ENCODE peak calls at places on chromosomes 13 and 19, in six cellular contexts. R, J, S, T, Y and P are unnamed samples. For H3K36me3, H3K9me2 and H3K4me1, the result is how much of the 10 kb centered on the place peaks cover.

GRCh38 chr13:52984881-52985363 is 43.7 kb upstream of the OLFM4 start:
- DNase-seq in T (no peak), Y (no peak), J (no peak), R (no peak), S (no peak), P (no peak)

GRCh38 chr13:26508885-26509284 is 48.6 kb upstream of the WASF3 start:
- DNase-seq in Y (peak), R (no peak), T (peak), J (no peak), S (peak), P (no peak)

GRCh38 chr19:28889941-28890645 is 322.9 kb downstream of the UQCRFS1 start:
- DNase-seq in Y (no peak), S (no peak), J (no peak), R (no peak), T (no peak), P (no peak)

GRCh38 chr13:64127856-64128255 is 2712.2 kb upstream of the PCDH20 start:
- DNase-seq in T (no peak), S (no peak), Y (no peak), R (no peak), J (no peak), P (no peak)

GRCh38 chr19:44672226-44672625 is 944 bp downstream of the CEACAM19 start:
- DNase-seq in J (no peak), S (no peak), Y (no peak), R (no peak), T (no peak), P (no peak)

GRCh38 chr13:53068841-53069520 is 40.4 kb downstream of the OLFM4 start:
- DNase-seq in S (no peak), J (no peak), Y (no peak), R (no peak), T (no peak), P (no peak)

GRCh38 chr19:28504727-28505126 is 708.2 kb downstream of the UQCRFS1 start:
- DNase-seq in Y (no peak), T (no peak), S (no peak), R (no peak), J (no peak), P (no peak)

GRCh38 chr13:41864658-41865057 is 96.3 kb downstream of the VWA8 start:
- DNase-seq in J (no peak), S (peak), R (no peak), Y (no peak), T (no peak), P (no peak)

GRCh38 chr13:28850226-28850625 is 30.1 kb downstream of the MTUS2 start:
- DNase-seq in R (no peak), S (no peak), Y (no peak), J (no peak), T (no peak), P (no peak)

GRCh38 chr19:49894879-49895565 is 1.7 kb downstream of the IL4I1 start:
- DNase-seq in R (no peak), Y (no peak), T (no peak), S (no peak), J (no peak), P (no peak)

GRCh38 chr19:39197808-39198207 is 1.0 kb downstream of the NCCRP1 start:
- DNase-seq in T (peak), Y (peak), S (no peak), R (no peak), J (no peak), P (no peak)

GRCh38 chr13:33213797-33214196 is 71.8 kb downstream of the STARD13 start:
- DNase-seq in J (no peak), T (no peak), Y (no peak), R (no peak), S (peak), P (no peak)

GRCh38 chr19:40006273-40006691 is 9.4 kb downstream of the ZNF546 start:
- DNase-seq in J (no peak), T (no peak), R (no peak), Y (peak), S (peak), P (no peak)

GRCh38 chr13:46908511-46908910 is 11.7 kb upstream of the HTR2A start:
- DNase-seq in S (peak), J (no peak), T (no peak), Y (no peak), R (no peak), P (no peak)

GRCh38 chr19:42097461-42097860 is 21.5 kb downstream of the ZNF574 start:
- DNase-seq in J (no peak), Y (no peak), T (no peak), S (no peak), R (no peak), P (no peak)

GRCh38 chr19:41915248-41916032 is 12.8 kb downstream of the ERFL start:
- DNase-seq in Y (no peak), J (no peak), S (no peak), R (no peak), T (no peak), P (no peak)

GRCh38 chr19:8030906-8031305 is 21.7 kb upstream of the CCL25 start:
- DNase-seq in T (no peak), R (no peak), J (no peak), Y (no peak), S (peak), P (no peak)

GRCh38 chr13:24328145-24328544 is 18.8 kb downstream of the C1QTNF9 start:
- DNase-seq in J (no peak), R (no peak), Y (no peak), S (no peak), T (no peak), P (no peak)

GRCh38 chr19:38433268-38433733 is at the start of gene RYR1:
- DNase-seq in J (peak), R (peak), T (no peak), S (peak), Y (no peak), P (peak)

GRCh38 chr19:43780706-43781525 is at the start of gene KCNN4:
- DNase-seq in T (peak), R (peak), Y (peak), J (peak), S (peak), P (peak)

GRCh38 chr13:46327256-46327655 is 59.8 kb downstream of the RUBCNL start:
- DNase-seq in R (no peak), Y (no peak), J (no peak), S (no peak), T (no peak), P (no peak)

GRCh38 chr13:77330009-77330471 is 3.1 kb upstream of the MYCBP2 start:
- DNase-seq in S (peak), Y (no peak), T (no peak), R (no peak), J (peak), P (no peak)

GRCh38 chr19:10654610-10655456 is 687 bp downstream of the ILF3 start:
- DNase-seq in S (peak), J (peak), T (no peak), R (no peak), Y (peak), P (peak)

DNA sequence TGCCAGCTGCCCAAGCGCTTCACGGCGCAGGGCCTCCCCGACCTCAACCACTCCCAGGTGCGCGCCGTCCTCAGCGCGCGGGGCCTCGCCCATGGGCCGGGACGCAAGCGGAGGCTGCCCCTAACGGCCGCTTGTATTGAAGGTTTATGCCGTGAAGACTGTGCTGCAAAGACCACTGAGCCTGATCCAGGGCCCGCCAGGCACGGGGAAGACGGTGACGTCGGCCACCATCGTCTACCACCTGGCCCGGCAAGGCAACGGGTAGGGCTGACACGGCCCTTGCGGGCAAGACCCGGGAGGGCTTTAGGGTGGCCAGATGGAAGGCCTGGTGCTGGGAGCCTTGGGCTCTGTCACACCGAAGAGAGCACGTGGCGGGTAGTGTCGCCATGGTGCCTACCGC is 23.2 kb downstream of the UPF1 start:
- DNase-seq in R (no peak), Y (no peak), S (no peak), J (no peak), T (no peak), P (no peak)
- H3K36me3 ChIP-seq in R (half or more), Y (half or more), S (under half), J (half or more), T (under half), P (under half)

GRCh38 chr13:35879111-35879510 is 252.1 kb downstream of the DCLK1 start:
- DNase-seq in R (no peak), Y (no peak), J (no peak), S (no peak), T (no peak), P (no peak)
- H3K9me2 ChIP-seq in R (under half), Y (under half), J (under half), S (under half), T (under half), P (under half)

DNA sequence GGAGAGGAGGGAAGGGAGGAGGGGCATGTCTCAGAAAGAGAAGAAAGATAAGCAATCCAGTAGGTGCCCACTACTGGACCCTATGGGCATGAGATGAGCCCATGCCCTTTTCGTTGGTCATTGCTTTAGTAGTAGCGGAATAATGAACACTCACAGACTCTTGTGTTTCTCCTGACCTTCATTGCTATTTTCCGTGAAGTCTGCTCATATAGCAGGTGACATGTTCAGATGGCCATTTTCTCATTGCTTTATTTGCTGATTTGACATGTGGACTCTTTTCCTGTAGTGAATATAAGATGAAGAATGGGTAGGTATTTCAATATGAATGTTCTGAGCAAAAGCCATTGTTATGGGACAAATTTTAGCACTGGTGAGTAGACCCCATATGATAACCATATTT is 16.4 kb downstream of the WDFY2 start:
- DNase-seq in J (no peak), Y (no peak), R (no peak), S (no peak), T (no peak), P (no peak)
- H3K4me1 ChIP-seq in J (under half), Y (under half), R (under half), S (under half), T (under half), P (under half)

GRCh38 chr19:51148571-51148970 is 6.5 kb downstream of the SIGLEC7 start:
- DNase-seq in J (no peak), R (no peak), Y (no peak), S (no peak), T (no peak), P (no peak)
- H3K36me3 ChIP-seq in J (under half), R (under half), Y (under half), S (under half), T (under half), P (under half)

DNA sequence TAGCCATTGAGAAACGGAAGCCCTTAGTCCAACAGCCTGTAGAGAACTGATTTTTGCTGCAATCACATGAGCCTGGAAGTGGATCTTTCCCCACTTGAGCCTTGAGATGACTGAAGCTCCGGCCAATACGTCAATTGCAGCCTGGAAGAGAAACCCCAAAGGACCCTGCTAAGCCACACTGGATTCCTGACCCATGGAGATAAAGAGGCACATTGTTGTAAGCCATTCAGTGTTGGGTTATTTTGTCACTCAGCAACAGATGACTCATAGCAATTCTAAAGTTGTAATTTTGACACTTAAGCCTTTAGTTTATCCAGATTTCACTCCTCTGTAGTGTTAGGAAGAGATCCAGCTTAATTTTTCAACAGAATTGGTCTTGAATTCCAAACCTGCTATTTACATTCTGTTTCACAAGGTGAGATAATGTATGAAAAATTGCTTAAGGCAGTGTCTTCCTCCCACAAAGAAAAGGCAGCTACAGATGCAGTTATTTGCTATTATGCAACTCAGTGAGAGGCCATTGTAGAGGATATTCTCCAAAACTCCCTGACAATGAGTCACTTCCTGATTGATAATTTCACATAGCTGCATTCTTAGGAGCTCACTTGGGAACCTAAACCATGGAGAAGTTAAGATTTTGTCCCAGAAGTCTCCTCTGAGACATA is 59.4 kb upstream of the TSHZ3 start:
- DNase-seq in S (peak), R (no peak), J (no peak), T (no peak), Y (peak), P (peak)
- H3K9me2 ChIP-seq in S (under half), R (under half), J (under half), T (under half), Y (under half), P (under half)

DNA sequence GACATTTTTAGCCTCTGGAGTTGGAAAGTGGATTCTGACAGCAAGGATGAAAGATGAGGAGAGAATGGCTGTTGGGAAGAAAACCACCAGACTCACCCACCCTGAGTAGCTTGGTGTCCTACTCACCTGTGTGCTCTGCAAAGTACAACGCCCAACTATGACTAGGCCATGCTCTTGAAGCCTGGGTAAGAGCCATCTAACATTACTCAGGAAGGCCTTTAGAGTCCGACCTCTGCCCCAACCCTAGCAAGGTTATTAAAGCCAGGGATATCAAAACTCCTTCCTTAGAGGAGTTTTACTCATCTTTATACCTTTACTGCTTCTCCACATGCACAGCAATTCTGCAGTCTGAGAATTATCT is 18.0 kb upstream of the KPNA3 start:
- DNase-seq in Y (peak), S (no peak), R (no peak), J (no peak), T (no peak), P (peak)
- H3K4me1 ChIP-seq in Y (under half), S (under half), R (under half), J (under half), T (under half), P (under half)

GRCh38 chr19:1366899-1367870 is 16.5 kb upstream of the NDUFS7 start:
- DNase-seq in S (no peak), Y (no peak), R (no peak), J (no peak), T (no peak), P (no peak)
- H3K36me3 ChIP-seq in S (under half), Y (under half), R (under half), J (half or more), T (under half), P (under half)

DNA sequence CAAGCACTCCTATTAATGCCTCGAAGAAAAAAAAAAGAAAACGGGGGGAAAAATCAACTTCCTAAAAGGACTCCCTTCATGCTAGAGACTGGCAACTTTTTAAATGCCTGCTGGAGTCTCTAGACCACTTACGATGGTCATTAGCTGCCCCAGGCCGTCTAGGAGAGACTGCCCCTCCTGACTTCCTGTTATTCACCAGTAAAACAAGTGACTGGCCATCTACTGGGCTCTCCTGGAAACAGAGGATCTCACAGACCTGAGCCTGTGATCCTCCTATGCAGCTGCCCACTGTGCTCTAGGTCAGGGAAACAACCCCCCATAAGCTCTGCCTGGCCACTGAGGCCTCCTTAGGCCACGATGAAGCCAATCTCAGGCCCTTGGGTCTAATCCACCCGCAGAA is 7.4 kb downstream of the ZNF266 start:
- DNase-seq in S (no peak), R (no peak), Y (no peak), T (no peak), J (no peak), P (no peak)
- H3K9me2 ChIP-seq in S (under half), R (under half), Y (under half), T (under half), J (under half), P (under half)

DNA sequence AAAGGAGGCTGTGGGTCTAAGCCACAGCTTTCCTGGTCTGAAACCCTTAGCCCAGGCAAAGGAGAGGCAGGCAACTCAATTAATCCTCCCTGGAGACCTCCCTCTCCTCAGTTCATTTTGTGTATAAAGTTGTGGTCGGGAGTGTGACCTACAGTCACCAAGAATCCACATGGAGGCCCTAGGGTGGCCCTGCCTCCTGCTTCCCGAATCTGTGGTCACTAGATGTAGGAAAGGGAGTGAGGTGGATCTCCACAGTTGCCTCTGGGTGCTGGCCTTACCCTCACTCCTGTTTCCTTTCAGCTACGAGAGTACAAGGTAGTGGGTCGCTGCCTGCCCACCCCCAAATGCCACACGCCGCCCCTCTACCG is 1.3 kb downstream of the RPL18A start:
- DNase-seq in Y (no peak), T (no peak), R (no peak), J (no peak), S (peak), P (no peak)
- H3K4me1 ChIP-seq in Y (under half), T (under half), R (half or more), J (under half), S (under half), P (under half)